ENCODE peak calls at places on chromosome X, in eight cellular contexts. One of them, this sample, is unnamed.

GRCh38 chrX:47200385-47201150 is 6.9 kb downstream of the UBA1 start:
- DNase-seq in lower lobe of right lung: no peak
- DNase-seq in ovary: no peak
- DNase-seq in epithelial cell of proximal tubule: no peak
- DNase-seq in stomach: no peak
- DNase-seq in upper lobe of right lung: no peak
- DNase-seq in AG04450: no peak
- DNase-seq in pancreas: peak; percentile 33
- DNase-seq in this sample: no peak

GRCh38 chrX:139429913-139430312 is 100.6 kb upstream of the F9 start:
- DNase-seq in lower lobe of right lung: no peak
- DNase-seq in stomach: no peak
- DNase-seq in AG04450: no peak
- DNase-seq in epithelial cell of proximal tubule: no peak
- DNase-seq in pancreas: no peak
- DNase-seq in upper lobe of right lung: no peak
- DNase-seq in ovary: no peak
- DNase-seq in this sample: no peak

GRCh38 chrX:20412871-20413486 is 146.3 kb upstream of the RPS6KA3 start:
- DNase-seq in AG04450: no peak
- DNase-seq in upper lobe of right lung: no peak
- DNase-seq in ovary: no peak
- DNase-seq in lower lobe of right lung: peak; percentile 55
- DNase-seq in epithelial cell of proximal tubule: no peak
- DNase-seq in stomach: peak; percentile 29
- DNase-seq in pancreas: no peak
- DNase-seq in this sample: no peak

GRCh38 chrX:68832101-68832416 is 3.2 kb downstream of the EFNB1 start:
- DNase-seq in pancreas: no peak
- DNase-seq in stomach: peak; percentile 45
- DNase-seq in epithelial cell of proximal tubule: no peak
- DNase-seq in AG04450: peak; percentile 33
- DNase-seq in upper lobe of right lung: peak; percentile 72
- DNase-seq in lower lobe of right lung: peak; percentile 58
- DNase-seq in ovary: peak; percentile 51
- DNase-seq in this sample: no peak

GRCh38 chrX:136186023-136186413 is 38.7 kb downstream of the FHL1 start:
- DNase-seq in stomach: no peak
- DNase-seq in pancreas: no peak
- DNase-seq in upper lobe of right lung: no peak
- DNase-seq in epithelial cell of proximal tubule: no peak
- DNase-seq in lower lobe of right lung: no peak
- DNase-seq in ovary: no peak
- DNase-seq in AG04450: no peak
- DNase-seq in this sample: no peak

GRCh38 chrX:53244610-53245009 is 19.6 kb upstream of the KDM5C start:
- DNase-seq in lower lobe of right lung: no peak
- DNase-seq in ovary: no peak
- DNase-seq in upper lobe of right lung: no peak
- DNase-seq in AG04450: no peak
- DNase-seq in epithelial cell of proximal tubule: no peak
- DNase-seq in stomach: no peak
- DNase-seq in pancreas: no peak
- DNase-seq in this sample: no peak

GRCh38 chrX:19046343-19047215 is 62.7 kb upstream of the PHKA2 start:
- DNase-seq in AG04450: no peak
- DNase-seq in upper lobe of right lung: no peak
- DNase-seq in lower lobe of right lung: no peak
- DNase-seq in epithelial cell of proximal tubule: no peak
- DNase-seq in stomach: no peak
- DNase-seq in ovary: no peak
- DNase-seq in pancreas: no peak
- DNase-seq in this sample: no peak

GRCh38 chrX:41588271-41588670 is 100.5 kb upstream of the GPR34 start:
- DNase-seq in pancreas: no peak
- DNase-seq in lower lobe of right lung: no peak
- DNase-seq in upper lobe of right lung: no peak
- DNase-seq in AG04450: no peak
- DNase-seq in stomach: no peak
- DNase-seq in epithelial cell of proximal tubule: no peak
- DNase-seq in ovary: no peak
- DNase-seq in this sample: no peak

GRCh38 chrX:153493085-153493484 is 1.7 kb upstream of the BGN start:
- DNase-seq in epithelial cell of proximal tubule: no peak
- DNase-seq in ovary: no peak
- DNase-seq in stomach: no peak
- DNase-seq in pancreas: no peak
- DNase-seq in lower lobe of right lung: no peak
- DNase-seq in AG04450: no peak
- DNase-seq in upper lobe of right lung: no peak
- DNase-seq in this sample: no peak

GRCh38 chrX:54920610-54921426 is at the start of gene TRO:
- DNase-seq in stomach: no peak
- DNase-seq in AG04450: no peak
- DNase-seq in pancreas: no peak
- DNase-seq in upper lobe of right lung: no peak
- DNase-seq in epithelial cell of proximal tubule: no peak
- DNase-seq in lower lobe of right lung: no peak
- DNase-seq in ovary: peak; percentile 38
- DNase-seq in this sample: no peak

GRCh38 chrX:154546354-154547244 is at the start of gene G6PD:
- DNase-seq in stomach: peak; percentile 80
- DNase-seq in lower lobe of right lung: peak; percentile 79
- DNase-seq in pancreas: no peak
- DNase-seq in AG04450: no peak
- DNase-seq in epithelial cell of proximal tubule: no peak
- DNase-seq in ovary: no peak
- DNase-seq in upper lobe of right lung: no peak
- DNase-seq in this sample: no peak

GRCh38 chrX:131477498-131477897 is 66.4 kb upstream of the OR13H1 start:
- DNase-seq in AG04450: no peak
- DNase-seq in upper lobe of right lung: no peak
- DNase-seq in stomach: no peak
- DNase-seq in epithelial cell of proximal tubule: no peak
- DNase-seq in lower lobe of right lung: no peak
- DNase-seq in ovary: no peak
- DNase-seq in pancreas: no peak
- DNase-seq in this sample: no peak

GRCh38 chrX:63747331-63747730 is 37.7 kb downstream of the ARHGEF9 start:
- DNase-seq in epithelial cell of proximal tubule: peak; percentile 66
- DNase-seq in lower lobe of right lung: no peak
- DNase-seq in AG04450: peak; percentile 11
- DNase-seq in ovary: no peak
- DNase-seq in upper lobe of right lung: no peak
- DNase-seq in stomach: no peak
- DNase-seq in pancreas: no peak
- DNase-seq in this sample: no peak

GRCh38 chrX:65476564-65476963 is 58.0 kb downstream of the LAS1L start:
- DNase-seq in epithelial cell of proximal tubule: no peak
- DNase-seq in pancreas: no peak
- DNase-seq in stomach: no peak
- DNase-seq in ovary: no peak
- DNase-seq in lower lobe of right lung: no peak
- DNase-seq in AG04450: no peak
- DNase-seq in upper lobe of right lung: no peak
- DNase-seq in this sample: no peak

GRCh38 chrX:13268874-13269273 is 51.0 kb downstream of the ATXN3L start:
- DNase-seq in stomach: no peak
- DNase-seq in upper lobe of right lung: no peak
- DNase-seq in lower lobe of right lung: no peak
- DNase-seq in pancreas: no peak
- DNase-seq in AG04450: no peak
- DNase-seq in ovary: no peak
- DNase-seq in epithelial cell of proximal tubule: no peak
- DNase-seq in this sample: no peak

GRCh38 chrX:97685753-97686152 is 802.0 kb downstream of the RPA4 start:
- DNase-seq in upper lobe of right lung: no peak
- DNase-seq in epithelial cell of proximal tubule: no peak
- DNase-seq in pancreas: no peak
- DNase-seq in stomach: no peak
- DNase-seq in AG04450: no peak
- DNase-seq in ovary: no peak
- DNase-seq in lower lobe of right lung: no peak
- DNase-seq in this sample: no peak

GRCh38 chrX:72045552-72046277 is 86.0 kb downstream of the RTL5 start:
- DNase-seq in epithelial cell of proximal tubule: no peak
- DNase-seq in lower lobe of right lung: no peak
- DNase-seq in pancreas: no peak
- DNase-seq in AG04450: no peak
- DNase-seq in upper lobe of right lung: no peak
- DNase-seq in ovary: no peak
- DNase-seq in stomach: no peak
- DNase-seq in this sample: no peak

GRCh38 chrX:14344172-14344940 is 185.0 kb upstream of the GLRA2 start:
- DNase-seq in stomach: no peak
- DNase-seq in lower lobe of right lung: no peak
- DNase-seq in epithelial cell of proximal tubule: no peak
- DNase-seq in ovary: no peak
- DNase-seq in pancreas: no peak
- DNase-seq in AG04450: no peak
- DNase-seq in upper lobe of right lung: no peak
- DNase-seq in this sample: no peak

GRCh38 chrX:117510453-117510852 is 606.2 kb downstream of the KLHL13 start:
- DNase-seq in epithelial cell of proximal tubule: no peak
- DNase-seq in stomach: no peak
- DNase-seq in pancreas: no peak
- DNase-seq in AG04450: no peak
- DNase-seq in ovary: no peak
- DNase-seq in upper lobe of right lung: no peak
- DNase-seq in lower lobe of right lung: no peak
- DNase-seq in this sample: no peak

DNA sequence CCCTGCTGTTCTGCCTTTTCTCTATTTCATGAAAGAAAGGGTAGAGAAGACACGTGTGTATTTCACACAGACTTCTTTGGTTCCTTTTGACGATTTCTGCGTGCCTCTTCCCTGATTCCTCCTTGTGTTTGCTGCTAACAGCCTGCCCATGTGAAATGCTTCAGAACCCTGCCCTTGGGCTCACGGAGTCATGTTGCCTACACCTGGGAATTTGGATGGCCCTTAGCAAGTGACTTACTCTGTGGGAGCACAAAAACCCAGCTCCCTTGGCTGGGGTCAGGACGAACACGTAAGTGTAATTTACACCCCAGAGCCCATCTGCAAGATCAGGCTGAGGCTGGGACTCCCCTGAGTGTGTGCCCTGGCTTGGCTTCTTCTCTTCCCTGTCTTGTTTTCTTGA is 220.3 kb upstream of the BCOR start:
- DNase-seq in upper lobe of right lung: no peak
- DNase-seq in epithelial cell of proximal tubule: no peak
- DNase-seq in ovary: no peak
- DNase-seq in AG04450: no peak
- DNase-seq in stomach: no peak
- DNase-seq in pancreas: no peak
- DNase-seq in lower lobe of right lung: no peak
- DNase-seq in this sample: no peak
- TF ChIP-seq CTCF in upper lobe of right lung: no peak
- TF ChIP-seq CTCF in epithelial cell of proximal tubule: no peak
- TF ChIP-seq CTCF in ovary: no peak
- TF ChIP-seq CTCF in AG04450: no peak
- TF ChIP-seq CTCF in stomach: no peak
- TF ChIP-seq CTCF in pancreas: no peak
- TF ChIP-seq CTCF in lower lobe of right lung: no peak
- TF ChIP-seq CTCF in this sample: no peak

DNA sequence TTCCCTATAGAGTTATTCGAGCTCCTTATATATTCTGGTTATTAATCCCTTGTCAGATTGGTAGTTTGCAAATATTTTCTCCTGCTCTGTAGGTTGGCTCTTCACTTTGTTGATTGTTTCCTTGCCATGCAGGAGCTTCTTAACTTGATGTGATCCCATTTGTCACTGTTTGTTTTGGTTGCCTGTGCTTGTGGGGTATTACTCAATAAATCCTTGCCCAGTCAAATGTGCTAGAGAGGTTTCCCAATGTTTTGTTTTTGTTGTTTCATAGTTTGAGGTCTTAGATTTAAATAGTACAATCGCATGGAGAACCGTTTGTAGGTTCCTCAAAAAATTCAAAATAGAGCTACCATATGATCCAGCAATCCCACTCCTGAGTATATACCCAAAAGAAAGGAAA is 2.3 kb upstream of the SYTL5 start:
- DNase-seq in pancreas: no peak
- DNase-seq in lower lobe of right lung: no peak
- DNase-seq in ovary: no peak
- DNase-seq in upper lobe of right lung: no peak
- DNase-seq in epithelial cell of proximal tubule: no peak
- DNase-seq in AG04450: no peak
- DNase-seq in stomach: no peak
- DNase-seq in this sample: no peak
- TF ChIP-seq CTCF in pancreas: no peak
- TF ChIP-seq CTCF in lower lobe of right lung: no peak
- TF ChIP-seq CTCF in ovary: no peak
- TF ChIP-seq CTCF in upper lobe of right lung: no peak
- TF ChIP-seq CTCF in epithelial cell of proximal tubule: no peak
- TF ChIP-seq CTCF in AG04450: no peak
- TF ChIP-seq CTCF in stomach: no peak
- TF ChIP-seq CTCF in this sample: no peak

GRCh38 chrX:410296-410695 is 23.6 kb upstream of the PPP2R3B start:
- DNase-seq in lower lobe of right lung: no peak
- DNase-seq in ovary: no peak
- DNase-seq in epithelial cell of proximal tubule: no peak
- DNase-seq in upper lobe of right lung: no peak
- DNase-seq in stomach: no peak
- DNase-seq in AG04450: no peak
- DNase-seq in pancreas: no peak
- DNase-seq in this sample: no peak

GRCh38 chrX:418927-419729 is 32.4 kb upstream of the PPP2R3B start:
- DNase-seq in AG04450: no peak
- DNase-seq in lower lobe of right lung: peak; percentile 39
- DNase-seq in epithelial cell of proximal tubule: no peak
- DNase-seq in ovary: no peak
- DNase-seq in pancreas: peak; percentile 68
- DNase-seq in upper lobe of right lung: no peak
- DNase-seq in stomach: no peak
- DNase-seq in this sample: no peak

GRCh38 chrX:413322-414201 is 26.9 kb upstream of the PPP2R3B start:
- DNase-seq in epithelial cell of proximal tubule: no peak
- DNase-seq in lower lobe of right lung: no peak
- DNase-seq in stomach: no peak
- DNase-seq in AG04450: no peak
- DNase-seq in pancreas: peak; percentile 42
- DNase-seq in ovary: no peak
- DNase-seq in upper lobe of right lung: no peak
- DNase-seq in this sample: no peak
- TF ChIP-seq CTCF in epithelial cell of proximal tubule: no peak
- TF ChIP-seq CTCF in lower lobe of right lung: no peak
- TF ChIP-seq CTCF in stomach: no peak
- TF ChIP-seq CTCF in AG04450: peak; percentile 14
- TF ChIP-seq CTCF in pancreas: no peak
- TF ChIP-seq CTCF in ovary: no peak
- TF ChIP-seq CTCF in upper lobe of right lung: no peak
- TF ChIP-seq CTCF in this sample: no peak

DNA sequence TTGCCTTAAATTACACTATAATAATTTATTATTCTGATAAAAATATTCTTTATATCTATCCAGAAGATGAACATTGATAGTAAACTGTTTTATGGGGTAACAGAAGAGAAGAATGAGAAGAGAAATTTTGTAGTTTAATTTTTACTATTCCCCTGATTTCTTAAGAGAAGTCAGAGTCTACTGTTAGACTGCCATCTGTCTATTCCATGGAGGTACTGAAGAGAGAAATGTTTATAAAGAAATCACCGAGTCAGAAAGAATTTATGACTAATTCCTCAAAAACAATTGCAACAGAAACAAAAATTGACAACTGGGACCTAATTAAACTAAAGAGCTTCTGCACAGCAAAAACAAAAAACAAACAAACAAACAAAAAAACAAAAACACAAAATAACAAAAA is 149.9 kb downstream of the FGF16 start:
- DNase-seq in ovary: no peak
- DNase-seq in AG04450: peak; percentile 0
- DNase-seq in lower lobe of right lung: no peak
- DNase-seq in upper lobe of right lung: no peak
- DNase-seq in pancreas: no peak
- DNase-seq in stomach: no peak
- DNase-seq in epithelial cell of proximal tubule: peak; percentile 16
- DNase-seq in this sample: no peak
- TF ChIP-seq CTCF in ovary: no peak
- TF ChIP-seq CTCF in AG04450: peak; percentile 45
- TF ChIP-seq CTCF in lower lobe of right lung: peak; percentile 9
- TF ChIP-seq CTCF in upper lobe of right lung: peak; percentile 32
- TF ChIP-seq CTCF in pancreas: no peak
- TF ChIP-seq CTCF in stomach: no peak
- TF ChIP-seq CTCF in epithelial cell of proximal tubule: peak; percentile 43
- TF ChIP-seq CTCF in this sample: peak; percentile 47